ENCODE peak calls at places on chromosomes 7 and 10, in seven cellular contexts. M, Q, X, U, W, P and O are unnamed samples.

GRCh38 chr10:11832042-11832441 is 8.9 kb downstream of the PROSER2 start:
- DNase-seq in X (no peak), W (no peak), P (no peak), M (no peak), U (no peak), Q (no peak), O (no peak)

GRCh38 chr7:78218051-78218450 is 419.5 kb downstream of the PHTF2 start:
- DNase-seq in Q (no peak), U (no peak), P (no peak), X (no peak), W (no peak), M (no peak), O (no peak)

GRCh38 chr10:132308588-132309451 is 1.1 kb upstream of the STK32C start:
- DNase-seq in U (no peak), X (no peak), Q (no peak), P (no peak), W (no peak), M (peak; percentile 23), O (peak; percentile 79)

GRCh38 chr10:56095506-56096225 is 265.4 kb downstream of the ZWINT start:
- DNase-seq in W (no peak), U (no peak), X (no peak), P (no peak), Q (no peak), M (no peak), O (no peak)

GRCh38 chr7:138720286-138720685 is 19.1 kb upstream of the SVOPL start:
- DNase-seq in Q (no peak), M (no peak), U (no peak), W (no peak), P (no peak), X (no peak), O (no peak)

GRCh38 chr7:107563072-107563760 is 504 bp downstream of the COG5 start:
- DNase-seq in P (peak; percentile 33), W (peak; percentile 6), Q (no peak), U (peak; percentile 62), M (peak; percentile 59), X (no peak), O (peak; percentile 84)

GRCh38 chr7:29563590-29564454 is at the start of gene PRR15:
- DNase-seq in M (peak; percentile 71), W (peak; percentile 64), Q (peak; percentile 53), U (peak; percentile 89), X (peak; percentile 91), P (no peak), O (no peak)

GRCh38 chr7:139095194-139095659 is 14.3 kb downstream of the ZC3HAV1 start:
- DNase-seq in P (no peak), U (no peak), W (no peak), Q (no peak), X (peak; percentile 50), M (peak; percentile 55), O (no peak)

GRCh38 chr10:132111121-132111731 is 45.5 kb downstream of the JAKMIP3 start:
- DNase-seq in U (peak; percentile 18), X (no peak), W (no peak), M (peak; percentile 14), Q (peak; percentile 9), P (no peak), O (peak; percentile 52)

GRCh38 chr10:72637398-72637857 is 11.5 kb upstream of the MICU1 start:
- DNase-seq in X (peak; percentile 16), W (peak; percentile 88), P (peak; percentile 6), M (peak; percentile 57), U (peak; percentile 34), Q (no peak), O (no peak)

GRCh38 chr10:98262571-98262970 is 5.4 kb downstream of the LOXL4 start:
- DNase-seq in U (peak; percentile 39), M (peak; percentile 38), X (no peak), W (peak; percentile 43), Q (no peak), P (no peak), O (peak; percentile 78)

GRCh38 chr10:124449170-124450009 is 445 bp downstream of the NKX1-2 start:
- DNase-seq in Q (no peak), M (no peak), X (no peak), W (no peak), U (no peak), P (no peak), O (no peak)

GRCh38 chr7:2729893-2730716 is 42.1 kb downstream of the AMZ1 start:
- DNase-seq in W (no peak), M (no peak), X (no peak), Q (peak; percentile 31), P (no peak), U (peak; percentile 24), O (peak; percentile 46)

GRCh38 chr10:14592026-14592425 is 182.7 kb downstream of the FAM107B start:
- DNase-seq in P (no peak), M (no peak), Q (no peak), X (no peak), W (no peak), U (no peak), O (no peak)

GRCh38 chr10:48589266-48589665 is 15.6 kb downstream of the ARHGAP22 start:
- DNase-seq in P (no peak), X (no peak), Q (no peak), W (no peak), U (no peak), M (no peak), O (no peak)

GRCh38 chr10:104300002-104300735 is 31.2 kb downstream of the GSTO2 start:
- DNase-seq in Q (peak; percentile 90), M (no peak), P (no peak), X (no peak), U (no peak), W (peak; percentile 24), O (no peak)

GRCh38 chr7:108267615-108268014 is 137.5 kb upstream of the LAMB4 start:
- DNase-seq in W (no peak), M (no peak), Q (no peak), U (no peak), X (no peak), P (no peak), O (no peak)

GRCh38 chr7:94251-94801 is 98.0 kb upstream of the FAM20C start:
- DNase-seq in Q (no peak), U (no peak), M (no peak), W (no peak), X (no peak), P (no peak), O (no peak)

GRCh38 chr7:22156205-22156604 is 200.7 kb downstream of the RAPGEF5 start:
- DNase-seq in U (no peak), P (no peak), W (peak; percentile 22), M (no peak), Q (no peak), X (no peak), O (no peak)

GRCh38 chr7:148847815-148848726 is 36.0 kb downstream of the EZH2 start:
- DNase-seq in Q (no peak), U (no peak), W (no peak), P (no peak), X (no peak), M (no peak), O (no peak)
- TF ChIP-seq EP300 in Q (no peak), U (no peak), W (no peak), P (no peak), X (no peak), M (no peak), O (no peak)

DNA sequence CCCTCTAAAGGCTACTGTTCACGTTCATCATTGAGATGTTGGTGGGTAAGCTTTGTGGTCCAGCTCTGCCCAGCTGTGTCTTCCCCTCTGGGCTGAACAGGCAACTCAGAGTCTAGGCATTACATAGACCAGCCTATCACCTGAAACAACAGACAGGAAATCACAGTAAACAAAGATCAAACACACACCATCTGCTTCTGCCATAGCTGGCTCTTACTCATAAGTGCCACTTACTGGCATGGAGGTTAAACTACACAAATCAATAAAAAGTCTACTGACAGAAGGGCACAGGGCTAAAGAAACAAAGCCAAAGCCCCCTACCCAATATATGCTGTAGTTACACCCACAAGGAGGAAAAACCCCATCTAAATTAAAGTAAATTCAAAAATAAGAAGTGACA is 35.0 kb downstream of the SEPTIN14 start:
- DNase-seq in U (no peak), M (no peak), W (no peak), X (no peak), Q (no peak), P (no peak), O (no peak)
- H3K9me3 ChIP-seq in U (peaks cover 59% of the 10 kb centered on the region), M (no peaks in the 10 kb centered on the region), W (peaks cover 3% of the 10 kb centered on the region), X (no peaks in the 10 kb centered on the region), Q (peaks cover 10% of the 10 kb centered on the region), P (no peaks in the 10 kb centered on the region), O (peaks cover 3% of the 10 kb centered on the region)

DNA sequence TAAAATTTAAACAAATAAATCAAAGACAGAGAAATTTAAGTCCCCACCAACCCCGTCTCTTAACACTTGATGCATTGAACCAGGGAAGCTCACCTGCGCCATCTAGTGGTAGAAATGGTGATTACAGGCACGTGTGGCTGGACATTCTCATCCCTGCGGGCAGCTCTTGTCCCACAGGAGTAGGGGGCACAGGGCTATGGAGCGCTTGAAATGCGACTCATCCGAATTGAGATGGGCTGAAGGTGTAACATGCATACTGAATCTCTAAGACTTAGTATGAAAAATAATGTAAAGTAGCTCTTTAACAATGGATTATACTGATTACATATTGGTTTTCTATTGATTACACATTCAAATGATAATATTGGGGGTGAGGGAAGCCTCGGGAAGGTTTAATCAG is 24.8 kb upstream of the SLIT1 start:
- DNase-seq in U (peak; percentile 72), X (peak; percentile 66), W (peak; percentile 73), M (peak; percentile 70), P (peak; percentile 92), Q (peak; percentile 75), O (no peak)
- H3K4me3 ChIP-seq in U (no peak overlapping the region), X (no peak overlapping the region), W (no peak overlapping the region), M (no peak overlapping the region), P (no peak overlapping the region), Q (no peak overlapping the region), O (no peak overlapping the region)

GRCh38 chr7:94838717-94839116 is 68.7 kb upstream of the PPP1R9A start:
- DNase-seq in W (no peak), U (no peak), X (no peak), Q (no peak), P (no peak), M (no peak), O (no peak)
- TF ChIP-seq EP300 in W (no peak), U (no peak), X (no peak), Q (no peak), P (no peak), M (no peak), O (no peak)

GRCh38 chr7:157673573-157673972 is 336.8 kb downstream of the DNAJB6 start:
- DNase-seq in W (no peak), Q (no peak), P (no peak), X (no peak), U (no peak), M (no peak), O (peak; percentile 65)

GRCh38 chr7:157669768-157670345 is 333.1 kb downstream of the DNAJB6 start:
- DNase-seq in W (no peak), M (no peak), Q (no peak), U (no peak), X (no peak), P (no peak), O (peak; percentile 27)

GRCh38 chr7:157670490-157671357 is 333.9 kb downstream of the DNAJB6 start:
- DNase-seq in P (no peak), U (no peak), M (no peak), X (peak; percentile 2), Q (no peak), W (no peak), O (peak; percentile 69)

GRCh38 chr7:157668884-157669767 is 332.3 kb downstream of the DNAJB6 start:
- DNase-seq in X (no peak), P (no peak), U (no peak), M (no peak), Q (no peak), W (no peak), O (no peak)

GRCh38 chr7:157671358-157672255 is 334.8 kb downstream of the DNAJB6 start:
- DNase-seq in X (no peak), P (no peak), Q (peak; percentile 10), M (no peak), U (no peak), W (no peak), O (peak; percentile 64)
- H3K9me3 ChIP-seq in X (no peaks in the 10 kb centered on the region), P (no peaks in the 10 kb centered on the region), Q (no peaks in the 10 kb centered on the region), M (no peaks in the 10 kb centered on the region), U (no peaks in the 10 kb centered on the region), W (no peaks in the 10 kb centered on the region), O (no peaks in the 10 kb centered on the region)